ENCODE peak calls at places on chromosomes 13 and 19, in seven cellular contexts. N is central memory CD4-positive, alpha-beta T cell; H is BJ; S is sciatic nerve; U is anterior cingulate cortex; B is heart left ventricle; M is foreskin keratinocyte. O is an unnamed sample.
A peak's percentile ranks its signal among the peaks of the same experiment; 100 is the strongest.

GRCh38 chr13:95535243-95535642 is 17.3 kb upstream of the CLDN10 start:
- DNase-seq in N (no peak), H (no peak), S (no peak), U (no peak), B (no peak), M (peak; percentile 84), O (no peak)

GRCh38 chr19:17391371-17392151 is 2.4 kb downstream of the CCDC194 start:
- DNase-seq in N (no peak), H (no peak), S (no peak), U (no peak), B (no peak), M (no peak), O (no peak)

GRCh38 chr13:33194820-33195692 is 90.5 kb downstream of the STARD13 start:
- DNase-seq in N (no peak), H (peak; percentile 78), S (no peak), U (no peak), B (peak; percentile 42), M (no peak), O (no peak)

GRCh38 chr19:35298561-35298972 is 6.6 kb downstream of the MAG start:
- DNase-seq in N (no peak), H (no peak), S (no peak), U (no peak), B (no peak), M (no peak), O (no peak)

GRCh38 chr19:39160523-39160861 is 34.9 kb downstream of the PAK4 start:
- DNase-seq in N (no peak), H (no peak), S (peak; percentile 81), U (no peak), B (no peak), M (peak; percentile 49), O (no peak)

GRCh38 chr19:3670796-3671679 is 29.2 kb downstream of the PIP5K1C start:
- DNase-seq in N (no peak), H (peak; percentile 36), S (peak; percentile 88), U (no peak), B (peak; percentile 90), M (no peak), O (peak; percentile 28)

GRCh38 chr13:43985437-43986051 is 105.8 kb downstream of the LACC1 start:
- DNase-seq in N (no peak), H (no peak), S (no peak), U (no peak), B (no peak), M (no peak), O (no peak)

GRCh38 chr13:103716689-103717088 is 650.5 kb upstream of the SLC10A2 start:
- DNase-seq in N (no peak), H (no peak), S (no peak), U (no peak), B (no peak), M (no peak), O (no peak)

GRCh38 chr19:8445488-8446001 is 770 bp downstream of the HNRNPM start:
- DNase-seq in N (no peak), H (no peak), S (peak; percentile 79), U (no peak), B (peak; percentile 64), M (no peak), O (peak; percentile 69)